ENCODE peak calls at places on chromosomes 1 and 21, in ten cellular contexts. U is suprapubic skin, Y is AG10803, M is body of pancreas, L is astrocyte of the spinal cord, K is fibroblast of pulmonary artery, C is AG09309, S is breast epithelium, X is astrocyte, J is fibroblast of villous mesenchyme. Z is an unnamed sample.
A peak's percentile ranks its signal among the peaks of the same experiment; 100 is the strongest.

GRCh38 chr1:182676321-182676720 is 8.1 kb downstream of the RGS8 start:
- DNase-seq in U (no peak), Y (peak; percentile 8), M (no peak), L (no peak), K (peak; percentile 15), C (no peak), S (no peak), X (no peak), J (no peak), Z (peak; percentile 22)

GRCh38 chr1:28640766-28641165 is 2.1 kb downstream of the TAF12 start:
- DNase-seq in U (no peak), Y (no peak), M (no peak), L (peak; percentile 10), K (peak; percentile 41), C (no peak), S (no peak), X (no peak), J (no peak), Z (peak; percentile 25)

GRCh38 chr1:25809283-25809926 is 9.4 kb downstream of the SELENON start:
- DNase-seq in U (no peak), Y (no peak), M (no peak), L (no peak), K (no peak), C (no peak), S (peak; percentile 76), X (no peak), J (no peak), Z (no peak)

GRCh38 chr1:107009286-107009685 is 47.2 kb upstream of the PRMT6 start:
- DNase-seq in U (no peak), Y (no peak), M (no peak), L (no peak), K (no peak), C (no peak), S (no peak), X (no peak), J (no peak), Z (no peak)

GRCh38 chr21:32336711-32337110 is 38.1 kb downstream of the MRAP start:
- DNase-seq in U (no peak), Y (peak; percentile 51), M (no peak), L (peak; percentile 52), K (peak; percentile 39), C (no peak), S (no peak), X (peak; percentile 49), J (no peak), Z (peak; percentile 13)

GRCh38 chr1:22418852-22419480 is 32.7 kb upstream of the ZBTB40 start:
- DNase-seq in U (no peak), Y (peak; percentile 74), M (no peak), L (peak; percentile 46), K (peak; percentile 31), C (no peak), S (no peak), X (peak; percentile 63), J (peak; percentile 75), Z (peak; percentile 62)

GRCh38 chr21:32717851-32718316 is 9.9 kb downstream of the SYNJ1 start:
- DNase-seq in U (no peak), Y (peak; percentile 2), M (no peak), L (peak; percentile 40), K (no peak), C (no peak), S (no peak), X (peak; percentile 41), J (peak; percentile 85), Z (no peak)

GRCh38 chr1:22447581-22448215 is 4.0 kb upstream of the ZBTB40 start:
- DNase-seq in U (no peak), Y (peak; percentile 86), M (no peak), L (peak; percentile 56), K (peak; percentile 49), C (peak; percentile 52), S (no peak), X (peak; percentile 70), J (peak; percentile 59), Z (peak; percentile 42)

GRCh38 chr1:44246806-44247205 is 33.5 kb downstream of the DMAP1 start:
- DNase-seq in U (no peak), Y (no peak), M (no peak), L (no peak), K (no peak), C (no peak), S (no peak), X (no peak), J (no peak), Z (no peak)

GRCh38 chr1:67840449-67840848 is 7.2 kb upstream of the GNG12 start:
- DNase-seq in U (no peak), Y (peak; percentile 93), M (no peak), L (peak; percentile 85), K (peak; percentile 93), C (peak; percentile 75), S (no peak), X (peak; percentile 96), J (peak; percentile 57), Z (peak; percentile 94)

GRCh38 chr1:88683848-88684481 is at the start of gene PKN2:
- DNase-seq in U (peak; percentile 98), Y (peak; percentile 99), M (peak; percentile 97), L (peak; percentile 99), K (peak; percentile 99), C (peak; percentile 92), S (peak; percentile 96), X (peak; percentile 97), J (peak; percentile 99), Z (peak; percentile 100)

GRCh38 chr1:101291562-101292035 is 54.8 kb downstream of the S1PR1 start:
- DNase-seq in U (no peak), Y (peak; percentile 78), M (no peak), L (peak; percentile 85), K (peak; percentile 87), C (peak; percentile 71), S (peak; percentile 22), X (peak; percentile 63), J (peak; percentile 80), Z (peak; percentile 30)

GRCh38 chr1:48572632-48573258 is 100.7 kb upstream of the SPATA6 start:
- DNase-seq in U (no peak), Y (peak; percentile 37), M (peak; percentile 24), L (peak; percentile 51), K (peak; percentile 49), C (peak; percentile 2), S (peak; percentile 72), X (peak; percentile 41), J (peak; percentile 8), Z (peak; percentile 68)

GRCh38 chr1:71054281-71054731 is 6.7 kb upstream of the PTGER3 start:
- DNase-seq in U (no peak), Y (no peak), M (peak; percentile 19), L (no peak), K (no peak), C (no peak), S (no peak), X (no peak), J (no peak), Z (no peak)

GRCh38 chr1:108913105-108913948 is 36.5 kb downstream of the GPSM2 start:
- DNase-seq in U (no peak), Y (no peak), M (no peak), L (peak; percentile 19), K (peak; percentile 25), C (no peak), S (no peak), X (no peak), J (no peak), Z (peak; percentile 12)

GRCh38 chr1:30713211-30713770 is 10.1 kb downstream of the MATN1 start:
- DNase-seq in U (peak; percentile 62), Y (peak; percentile 33), M (no peak), L (no peak), K (no peak), C (no peak), S (no peak), X (no peak), J (no peak), Z (no peak)

GRCh38 chr1:77316006-77316405 is 34.2 kb downstream of the AK5 start:
- DNase-seq in U (no peak), Y (peak; percentile 78), M (no peak), L (peak; percentile 45), K (peak; percentile 7), C (peak; percentile 21), S (no peak), X (peak; percentile 68), J (peak; percentile 21), Z (no peak)

GRCh38 chr1:183198463-183198862 is 12.4 kb downstream of the LAMC2 start:
- DNase-seq in U (no peak), Y (peak; percentile 63), M (no peak), L (peak; percentile 77), K (peak; percentile 91), C (peak; percentile 46), S (peak; percentile 89), X (peak; percentile 99), J (peak; percentile 75), Z (peak; percentile 80)

GRCh38 chr1:74858136-74858535 is 125.2 kb downstream of the TYW3 start:
- DNase-seq in U (no peak), Y (no peak), M (no peak), L (peak; percentile 40), K (no peak), C (no peak), S (no peak), X (peak; percentile 3), J (no peak), Z (no peak)

GRCh38 chr1:202010042-202011015 is at the start of gene ELF3:
- DNase-seq in U (no peak), Y (no peak), M (peak; percentile 95), L (no peak), K (no peak), C (no peak), S (peak; percentile 95), X (no peak), J (no peak), Z (peak; percentile 95)

GRCh38 chr1:192844360-192844759 is 35.5 kb downstream of the RGS2 start:
- DNase-seq in U (no peak), Y (no peak), M (no peak), L (no peak), K (no peak), C (no peak), S (no peak), X (no peak), J (peak; percentile 33), Z (no peak)

GRCh38 chr1:218499021-218499691 is 154.0 kb downstream of the TGFB2 start:
- DNase-seq in U (no peak), Y (peak; percentile 95), M (no peak), L (peak; percentile 92), K (peak; percentile 75), C (peak; percentile 87), S (no peak), X (peak; percentile 98), J (peak; percentile 90), Z (no peak)
- H3K4me3 ChIP-seq in U (peak overlapping the region; percentile 26), Y (peak overlapping the region; percentile 52), M (no peak overlapping the region), L (peak overlapping the region; percentile 36), K (peak overlapping the region; percentile 46), C (peak overlapping the region; percentile 30), S (peak overlapping the region; percentile 24), X (peak overlapping the region; percentile 57), J (peak overlapping the region; percentile 44), Z (no peak overlapping the region)

GRCh38 chr1:94544706-94545490 is 3.3 kb upstream of the F3 start:
- DNase-seq in U (no peak), Y (peak; percentile 83), M (no peak), L (peak; percentile 77), K (peak; percentile 87), C (no peak), S (no peak), X (peak; percentile 85), J (peak; percentile 92), Z (peak; percentile 80)
- TF ChIP-seq CTCF in U (no peak), Y (peak; percentile 52), M (no peak), L (no peak), K (peak; percentile 21), C (peak; percentile 13), S (no peak), X (no peak), J (peak; percentile 28), Z (peak; percentile 15)

GRCh38 chr1:93679546-93679945 is 2.1 kb downstream of the BCAR3 start:
- DNase-seq in U (no peak), Y (no peak), M (no peak), L (no peak), K (peak; percentile 50), C (no peak), S (no peak), X (peak; percentile 42), J (peak; percentile 83), Z (no peak)
- H3K4me3 ChIP-seq in U (no peak overlapping the region), Y (peak overlapping the region; percentile 65), M (no peak overlapping the region), L (peak overlapping the region; percentile 75), K (peak overlapping the region; percentile 91), C (no peak overlapping the region), S (no peak overlapping the region), X (peak overlapping the region; percentile 81), J (peak overlapping the region; percentile 77), Z (no peak overlapping the region)

GRCh38 chr1:94039514-94039870 is 81.5 kb downstream of the ABCA4 start:
- DNase-seq in U (peak; percentile 87), Y (peak; percentile 63), M (peak; percentile 63), L (peak; percentile 74), K (peak; percentile 84), C (no peak), S (peak; percentile 42), X (peak; percentile 38), J (peak; percentile 78), Z (peak; percentile 91)
- TF ChIP-seq CTCF in U (peak; percentile 55), Y (peak; percentile 74), M (peak; percentile 68), L (peak; percentile 89), K (peak; percentile 92), C (peak; percentile 89), S (peak; percentile 70), X (peak; percentile 95), J (peak; percentile 88), Z (peak; percentile 93)

Z was measured in cardiac muscle cell.